ENCODE peak calls at places on chromosomes 7 and 10, in nine cellular contexts. T is astrocyte of the cerebellum, W is WERI-Rb-1, G is astrocyte of the spinal cord, C is AG04449, J is foreskin fibroblast, D is BE2C, E is thoracic aorta, Z is skeletal muscle cell. Y is an unnamed sample.

GRCh38 chr10:26480909-26481703 is 43.0 kb downstream of the APBB1IP start:
- DNase-seq in T (no peak), W (no peak), G (no peak), C (no peak), J (no peak), D (no peak), E (no peak), Z (no peak), Y (no peak)

GRCh38 chr7:95004618-95005282 is 97.4 kb downstream of the PPP1R9A start:
- DNase-seq in T (no peak), W (no peak), G (peak; percentile 3), C (no peak), J (no peak), D (no peak), E (no peak), Z (no peak), Y (no peak)

GRCh38 chr10:110501142-110501937 is 3.6 kb downstream of the DUSP5 start:
- DNase-seq in T (peak; percentile 91), W (peak; percentile 90), G (peak; percentile 96), C (no peak), J (peak; percentile 94), D (peak; percentile 80), E (peak; percentile 79), Z (peak; percentile 87), Y (peak; percentile 89)

GRCh38 chr7:106545275-106545674 is 115.7 kb downstream of the CCDC71L start:
- DNase-seq in T (no peak), W (no peak), G (no peak), C (no peak), J (no peak), D (no peak), E (no peak), Z (no peak), Y (no peak)

GRCh38 chr7:139871820-139872219 is 42.8 kb downstream of the TBXAS1 start:
- DNase-seq in T (no peak), W (no peak), G (peak; percentile 5), C (no peak), J (no peak), D (no peak), E (no peak), Z (no peak), Y (no peak)

GRCh38 chr10:44180321-44181154 is 204.4 kb downstream of the CXCL12 start:
- DNase-seq in T (peak; percentile 93), W (no peak), G (peak; percentile 91), C (peak; percentile 73), J (peak; percentile 90), D (no peak), E (no peak), Z (peak; percentile 68), Y (peak; percentile 8)

GRCh38 chr10:113056468-113057021 is 106.5 kb downstream of the TCF7L2 start:
- DNase-seq in T (peak; percentile 41), W (no peak), G (peak; percentile 86), C (peak; percentile 52), J (peak; percentile 82), D (no peak), E (no peak), Z (peak; percentile 79), Y (no peak)

GRCh38 chr7:84231157-84231556 is 36.6 kb upstream of the SEMA3A start:
- DNase-seq in T (no peak), W (no peak), G (peak; percentile 50), C (no peak), J (peak; percentile 47), D (no peak), E (no peak), Z (no peak), Y (no peak)

GRCh38 chr7:123410273-123410928 is 124.0 kb downstream of the IQUB start:
- DNase-seq in T (peak; percentile 82), W (no peak), G (peak; percentile 89), C (no peak), J (no peak), D (no peak), E (no peak), Z (peak; percentile 67), Y (peak; percentile 66)

GRCh38 chr10:127370601-127371000 is 174.2 kb upstream of the INSYN2A start:
- DNase-seq in T (no peak), W (no peak), G (no peak), C (no peak), J (no peak), D (no peak), E (no peak), Z (no peak), Y (no peak)
- H3K4me3 ChIP-seq in T (no peak overlapping the region), W (no peak overlapping the region), G (no peak overlapping the region), C (no peak overlapping the region), J (no peak overlapping the region), D (no peak overlapping the region), E (no peak overlapping the region), Z (no peak overlapping the region), Y (no peak overlapping the region)

GRCh38 chr7:69635572-69636190 is 37.4 kb downstream of the AUTS2 start:
- DNase-seq in T (no peak), W (no peak), G (peak; percentile 22), C (no peak), J (no peak), D (no peak), E (no peak), Z (peak; percentile 17), Y (no peak)

GRCh38 chr7:69630292-69630691 is 32.0 kb downstream of the AUTS2 start:
- DNase-seq in T (peak; percentile 84), W (no peak), G (peak; percentile 75), C (peak; percentile 59), J (peak; percentile 0), D (no peak), E (no peak), Z (peak; percentile 82), Y (no peak)

GRCh38 chr7:69633122-69633892 is 35.0 kb downstream of the AUTS2 start:
- DNase-seq in T (no peak), W (no peak), G (no peak), C (peak; percentile 42), J (no peak), D (no peak), E (no peak), Z (peak; percentile 35), Y (no peak)

GRCh38 chr7:69632280-69632679 is 34.0 kb downstream of the AUTS2 start:
- DNase-seq in T (no peak), W (no peak), G (no peak), C (no peak), J (no peak), D (no peak), E (no peak), Z (no peak), Y (no peak)

GRCh38 chr7:69631131-69631530 is 32.9 kb downstream of the AUTS2 start:
- DNase-seq in T (no peak), W (no peak), G (no peak), C (no peak), J (no peak), D (no peak), E (no peak), Z (no peak), Y (no peak)
- H3K4me3 ChIP-seq in T (no peak overlapping the region), W (no peak overlapping the region), G (no peak overlapping the region), C (no peak overlapping the region), J (no peak overlapping the region), D (no peak overlapping the region), E (no peak overlapping the region), Z (no peak overlapping the region), Y (no peak overlapping the region)

GRCh38 chr7:128915841-128916642 is 5.5 kb upstream of the KCP start:
- DNase-seq in T (no peak), W (no peak), G (no peak), C (no peak), J (no peak), D (no peak), E (no peak), Z (no peak), Y (no peak)
- H3K4me3 ChIP-seq in T (no peak overlapping the region), W (no peak overlapping the region), G (no peak overlapping the region), C (no peak overlapping the region), J (no peak overlapping the region), D (no peak overlapping the region), E (peak overlapping the region; percentile 65), Z (no peak overlapping the region), Y (no peak overlapping the region)

GRCh38 chr10:72310241-72310633 is 36.5 kb downstream of the DDIT4 start:
- DNase-seq in T (no peak), W (no peak), G (no peak), C (no peak), J (no peak), D (no peak), E (no peak), Z (no peak), Y (peak; percentile 73)

GRCh38 chr10:72309290-72310240 is 35.8 kb downstream of the DDIT4 start:
- DNase-seq in T (no peak), W (no peak), G (no peak), C (no peak), J (peak; percentile 60), D (no peak), E (no peak), Z (peak; percentile 65), Y (no peak)

GRCh38 chr10:72310636-72311035 is 36.9 kb downstream of the DDIT4 start:
- DNase-seq in T (no peak), W (no peak), G (no peak), C (no peak), J (no peak), D (no peak), E (no peak), Z (no peak), Y (no peak)

GRCh38 chr10:72306215-72306760 is 32.6 kb downstream of the DDIT4 start:
- DNase-seq in T (no peak), W (no peak), G (no peak), C (no peak), J (no peak), D (no peak), E (no peak), Z (no peak), Y (no peak)

DNA sequence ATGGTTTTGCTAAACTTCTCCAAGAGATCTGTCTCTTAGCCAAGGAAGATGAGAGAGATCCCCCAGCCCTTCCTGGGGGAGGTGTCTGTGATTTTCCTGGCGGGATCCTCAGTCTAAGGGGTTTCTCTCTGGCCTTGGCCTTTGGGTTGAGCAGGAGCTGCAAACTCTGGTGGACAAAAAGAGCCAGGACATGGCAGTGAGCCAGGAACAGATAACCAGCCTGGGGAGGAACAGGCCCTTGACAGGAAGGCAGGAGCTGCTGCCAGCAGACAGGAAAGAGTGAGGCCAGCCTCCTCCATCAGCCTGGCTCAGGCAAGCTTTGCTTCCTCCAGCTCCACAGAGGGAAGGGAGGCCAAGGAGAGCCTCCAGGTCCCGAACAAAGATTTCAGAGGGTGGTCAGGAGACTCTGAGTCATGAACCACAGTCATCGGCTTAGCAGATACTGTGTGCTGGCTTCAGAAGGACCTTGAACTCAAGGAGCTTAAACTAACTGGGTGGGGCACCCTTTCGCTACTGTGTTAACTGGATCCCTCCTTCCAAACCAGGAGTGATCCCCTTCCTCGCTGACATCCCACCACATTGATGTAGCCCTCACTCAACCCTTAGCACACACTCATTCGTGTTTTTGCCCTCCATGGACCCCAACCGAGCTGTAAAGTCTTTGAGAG is 34.7 kb downstream of the DDIT4 start:
- DNase-seq in T (no peak), W (no peak), G (peak; percentile 81), C (no peak), J (peak; percentile 75), D (peak; percentile 77), E (no peak), Z (peak; percentile 48), Y (peak; percentile 65)
- H3K4me3 ChIP-seq in T (no peak overlapping the region), W (no peak overlapping the region), G (no peak overlapping the region), C (no peak overlapping the region), J (no peak overlapping the region), D (no peak overlapping the region), E (no peak overlapping the region), Z (no peak overlapping the region), Y (no peak overlapping the region)

DNA sequence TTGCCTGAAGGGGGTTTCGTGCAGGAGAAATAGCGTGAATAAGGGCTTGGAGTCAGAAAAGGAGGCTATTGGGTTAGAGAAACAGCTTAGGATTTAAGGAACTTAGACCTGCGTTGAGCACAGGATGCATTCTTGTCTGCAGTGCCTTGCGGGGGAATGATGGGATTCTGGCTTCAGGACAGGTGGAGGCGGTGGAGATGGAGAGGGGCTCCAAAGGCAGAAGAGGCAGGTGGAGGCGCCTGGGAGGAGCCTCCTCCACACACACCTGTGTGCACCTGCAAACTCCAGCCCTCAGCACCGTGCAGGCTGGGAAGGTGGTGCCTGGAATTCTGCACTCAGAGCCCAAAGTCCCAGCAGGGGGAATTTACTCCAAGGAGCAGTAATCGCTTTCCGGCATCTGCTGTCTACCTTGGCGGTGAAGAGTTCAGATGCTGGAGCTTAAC is 1.8 kb downstream of the CLIP2 start:
- DNase-seq in T (no peak), W (no peak), G (no peak), C (no peak), J (no peak), D (no peak), E (no peak), Z (no peak), Y (no peak)
- H3K4me3 ChIP-seq in T (peak overlapping the region; percentile 86), W (no peak overlapping the region), G (peak overlapping the region; percentile 80), C (peak overlapping the region; percentile 81), J (peak overlapping the region; percentile 65), D (no peak overlapping the region), E (peak overlapping the region; percentile 94), Z (peak overlapping the region; percentile 71), Y (peak overlapping the region; percentile 98)